ENCODE peak calls at places on chromosomes 7 and 10, in six cellular contexts. T is pancreas, R is cardiac fibroblast, S is fibroblast of lung, V is HCT116, O is stomach. G is an unnamed sample.

GRCh38 chr7:134605978-134606923 is 40.4 kb upstream of the BPGM start:
- DNase-seq in O (peak; percentile 75), R (peak; percentile 80), T (no peak), S (peak; percentile 74), V (peak; percentile 34), G (peak; percentile 88)

GRCh38 chr7:128904381-128905197 is 5.9 kb downstream of the KCP start:
- DNase-seq in S (peak; percentile 66), O (no peak), V (peak; percentile 52), T (peak; percentile 52), R (peak; percentile 69), G (peak; percentile 65)

GRCh38 chr7:128322040-128322643 is 21.6 kb downstream of the RBM28 start:
- DNase-seq in V (no peak), T (no peak), S (peak; percentile 67), R (peak; percentile 63), O (no peak), G (peak; percentile 59)

GRCh38 chr7:15433154-15433553 is 128.7 kb downstream of the AGMO start:
- DNase-seq in R (no peak), S (no peak), V (no peak), O (no peak), T (no peak), G (no peak)

GRCh38 chr10:96276831-96277230 is 5.5 kb upstream of the BLNK start:
- DNase-seq in T (no peak), S (no peak), R (no peak), V (no peak), O (no peak), G (no peak)

GRCh38 chr10:3681642-3682554 is 103.1 kb downstream of the KLF6 start:
- DNase-seq in O (no peak), V (no peak), T (no peak), S (no peak), R (no peak), G (no peak)

GRCh38 chr7:322111-322671 is 32.2 kb downstream of the FOXL3 start:
- DNase-seq in V (peak; percentile 32), O (peak; percentile 94), T (peak; percentile 95), S (peak; percentile 14), R (peak; percentile 25), G (peak; percentile 17)

GRCh38 chr10:47366731-47367460 is 17.2 kb downstream of the ZNF488 start:
- DNase-seq in O (peak; percentile 11), T (no peak), S (no peak), R (no peak), V (no peak), G (no peak)

GRCh38 chr10:7043051-7043653 is 367.7 kb downstream of the SFMBT2 start:
- DNase-seq in T (no peak), R (no peak), V (no peak), O (no peak), S (no peak), G (no peak)

GRCh38 chr7:69776611-69777010 is 178.3 kb downstream of the AUTS2 start:
- DNase-seq in R (peak; percentile 20), T (no peak), O (no peak), V (no peak), S (peak; percentile 59), G (peak; percentile 84)

GRCh38 chr10:16440396-16441105 is 3.7 kb downstream of the PTER start:
- DNase-seq in O (peak; percentile 56), R (peak; percentile 22), S (no peak), V (no peak), T (no peak), G (no peak)

GRCh38 chr10:16437540-16437894 is 707 bp downstream of the PTER start:
- DNase-seq in S (no peak), T (no peak), O (no peak), R (no peak), V (no peak), G (no peak)

GRCh38 chr10:16442914-16443313 is 6.1 kb downstream of the PTER start:
- DNase-seq in S (no peak), R (no peak), O (no peak), V (no peak), T (no peak), G (no peak)

GRCh38 chr10:16439294-16439693 is 2.5 kb downstream of the PTER start:
- DNase-seq in T (no peak), S (peak; percentile 63), R (peak; percentile 65), O (no peak), V (no peak), G (peak; percentile 75)

GRCh38 chr10:16441106-16441850 is 4.5 kb downstream of the PTER start:
- DNase-seq in S (no peak), O (no peak), R (peak; percentile 43), V (no peak), T (no peak), G (peak; percentile 35)
- H3K4me3 ChIP-seq in S (no peak overlapping the region), O (peak overlapping the region; percentile 5), R (no peak overlapping the region), V (no peak overlapping the region), T (peak overlapping the region; percentile 34), G (peak overlapping the region; percentile 3)

DNA sequence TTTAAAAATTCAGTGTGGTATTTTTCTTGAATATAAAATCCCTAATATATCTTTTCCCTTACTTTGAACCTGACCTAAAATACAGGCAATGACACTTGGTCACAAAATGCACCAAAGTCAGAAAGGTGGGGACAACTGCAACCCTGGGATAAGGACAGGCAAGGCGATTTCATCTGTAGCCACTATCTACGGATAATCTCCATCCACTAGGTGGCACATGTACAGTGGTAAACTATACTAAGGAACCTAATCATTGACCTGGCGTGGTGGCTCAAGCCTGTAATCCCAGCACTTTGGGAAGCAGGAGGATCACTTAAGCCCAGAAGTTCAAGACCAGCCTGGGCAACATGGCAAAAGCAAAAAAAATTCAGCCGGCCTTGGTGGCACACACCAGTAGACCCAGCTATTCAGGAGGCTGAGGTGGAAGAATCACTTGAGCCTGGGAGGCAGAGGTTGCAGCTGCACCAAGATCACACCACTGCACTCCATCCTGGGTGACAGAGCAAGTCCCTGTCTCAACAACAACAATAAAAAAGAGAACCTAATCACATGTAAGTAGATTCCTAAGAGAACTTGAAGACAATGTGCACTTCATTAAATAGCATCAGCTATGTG is 98.9 kb downstream of the KMT2C start:
- DNase-seq in T (no peak), R (peak; percentile 67), V (peak; percentile 39), S (peak; percentile 61), O (no peak), G (peak; percentile 70)
- TF ChIP-seq CTCF in T (no peak), R (peak; percentile 42), V (peak; percentile 42), S (peak; percentile 58), O (peak; percentile 40), G (peak; percentile 55)

GRCh38 chr7:24825315-24825917 is 68.2 kb upstream of the GSDME start:
- DNase-seq in R (no peak), V (no peak), S (peak; percentile 25), T (no peak), O (no peak), G (no peak)
- H3K4me3 ChIP-seq in R (no peak overlapping the region), V (no peak overlapping the region), S (no peak overlapping the region), T (no peak overlapping the region), O (no peak overlapping the region), G (no peak overlapping the region)

GRCh38 chr10:117504601-117505000 is 37.9 kb upstream of the EMX2 start:
- DNase-seq in S (no peak), R (no peak), T (no peak), V (no peak), O (no peak), G (no peak)

GRCh38 chr10:117501460-117502035 is 41.0 kb upstream of the EMX2 start:
- DNase-seq in V (no peak), T (no peak), R (no peak), O (no peak), S (no peak), G (no peak)

GRCh38 chr10:117502421-117503169 is 40.0 kb upstream of the EMX2 start:
- DNase-seq in V (no peak), R (no peak), S (no peak), T (no peak), O (no peak), G (no peak)

GRCh38 chr10:117503886-117504205 is 38.7 kb upstream of the EMX2 start:
- DNase-seq in O (no peak), R (no peak), V (no peak), T (no peak), S (no peak), G (no peak)

DNA sequence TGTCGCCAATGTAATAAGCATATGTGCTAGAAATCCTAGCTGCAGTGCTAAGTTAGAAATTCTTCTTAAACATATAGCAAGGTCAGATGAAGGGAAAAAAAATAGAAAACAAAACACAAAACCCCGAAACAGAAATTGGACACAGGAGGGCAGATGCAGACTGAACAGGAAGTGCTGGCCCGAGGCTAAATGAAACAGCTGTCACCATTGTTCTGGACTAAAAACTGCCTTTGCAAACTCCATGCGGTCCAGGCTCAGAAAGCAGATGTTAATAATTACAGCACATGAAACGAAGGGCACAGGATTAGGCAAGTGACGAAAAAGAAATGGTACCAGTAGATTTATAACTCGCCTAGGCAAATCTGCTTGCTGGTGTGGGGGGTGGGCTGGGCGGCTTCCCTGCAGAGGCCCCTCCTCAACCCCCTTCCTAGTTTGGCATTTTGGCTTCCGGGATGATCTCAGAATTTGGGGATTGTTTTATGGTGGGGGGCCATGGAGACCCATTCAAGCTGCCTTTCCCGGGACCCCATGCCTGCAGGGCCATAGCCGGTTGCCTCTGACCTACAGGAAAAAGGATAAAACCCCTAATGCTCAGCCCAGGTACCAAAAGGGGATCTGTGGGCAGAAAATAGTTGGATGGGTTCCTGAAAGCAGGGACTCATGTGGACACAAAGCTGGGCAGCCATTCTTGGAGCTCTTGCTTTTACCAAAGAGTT is 39.2 kb upstream of the EMX2 start:
- DNase-seq in O (no peak), S (no peak), R (peak; percentile 7), V (no peak), T (no peak), G (peak; percentile 15)
- TF ChIP-seq CTCF in O (no peak), S (no peak), R (no peak), V (no peak), T (no peak), G (no peak)

GRCh38 chr7:23476286-23477169 is 6.2 kb upstream of the IGF2BP3 start:
- DNase-seq in V (no peak), O (no peak), T (no peak), S (no peak), R (no peak), G (no peak)
- H3K4me3 ChIP-seq in V (no peak overlapping the region), O (no peak overlapping the region), T (no peak overlapping the region), S (peak overlapping the region; percentile 82), R (no peak overlapping the region), G (no peak overlapping the region)

GRCh38 chr7:83934118-83934734 is 260.4 kb downstream of the SEMA3A start:
- DNase-seq in V (no peak), S (peak; percentile 25), T (no peak), O (no peak), R (peak; percentile 3), G (peak; percentile 25)
- TF ChIP-seq CTCF in V (peak; percentile 12), S (peak; percentile 14), T (no peak), O (peak; percentile 40), R (peak; percentile 24), G (peak; percentile 36)

GRCh38 chr10:99984635-99985034 is 25.1 kb downstream of the DNMBP start:
- DNase-seq in O (no peak), S (no peak), T (no peak), V (no peak), R (no peak), G (no peak)

GRCh38 chr10:99982728-99983127 is 27.0 kb downstream of the DNMBP start:
- DNase-seq in S (no peak), R (no peak), T (no peak), V (no peak), O (no peak), G (no peak)

GRCh38 chr10:99984201-99984600 is 25.5 kb downstream of the DNMBP start:
- DNase-seq in O (no peak), S (peak; percentile 71), R (peak; percentile 40), T (no peak), V (no peak), G (peak; percentile 65)

GRCh38 chr10:99981581-99982199 is 28.1 kb downstream of the DNMBP start:
- DNase-seq in R (peak; percentile 53), T (no peak), O (no peak), S (no peak), V (no peak), G (no peak)

GRCh38 chr10:99983280-99983988 is 26.3 kb downstream of the DNMBP start:
- DNase-seq in O (no peak), S (peak; percentile 91), R (peak; percentile 88), V (no peak), T (no peak), G (peak; percentile 94)
- H3K4me3 ChIP-seq in O (no peak overlapping the region), S (peak overlapping the region; percentile 39), R (peak overlapping the region; percentile 0), V (no peak overlapping the region), T (no peak overlapping the region), G (peak overlapping the region; percentile 52)

G was measured in fibroblast of the aortic adventitia.